ENCODE peak calls at places on chromosomes 5 and 9, in nine cellular contexts. T, Q, G, V, H, D, F, U and X are unnamed samples.

GRCh38 chr5:5145651-5146529 is 5.8 kb downstream of the ADAMTS16 start:
- DNase-seq in U (no peak), V (no peak), H (peak), F (no peak), Q (no peak), T (no peak), G (peak), D (no peak), X (no peak)

GRCh38 chr5:169626779-169627178 is 10.3 kb upstream of the DOCK2 start:
- DNase-seq in H (peak), T (peak), Q (no peak), D (no peak), G (peak), F (no peak), V (peak), U (no peak), X (no peak)

GRCh38 chr9:114033397-114034103 is 44.5 kb downstream of the AMBP start:
- DNase-seq in G (peak), U (no peak), F (no peak), V (no peak), Q (peak), D (no peak), T (no peak), H (peak), X (no peak)

GRCh38 chr9:2780846-2781245 is 63.0 kb downstream of the PUM3 start:
- DNase-seq in V (no peak), U (no peak), Q (no peak), F (no peak), G (no peak), D (no peak), H (peak), T (no peak), X (no peak)

GRCh38 chr5:149217802-149218153 is 53.9 kb upstream of the AFAP1L1 start:
- DNase-seq in Q (no peak), V (no peak), F (no peak), U (no peak), H (peak), G (no peak), T (no peak), D (no peak), X (no peak)

GRCh38 chr5:92641031-92641962 is 939.7 kb downstream of the NR2F1-AS1 start:
- DNase-seq in U (no peak), H (peak), V (peak), F (no peak), G (peak), T (peak), Q (no peak), D (peak), X (no peak)

GRCh38 chr9:130837002-130837511 is 2.0 kb downstream of the ABL1 start:
- DNase-seq in G (no peak), H (peak), V (peak), D (no peak), F (no peak), T (peak), Q (no peak), U (no peak), X (no peak)

GRCh38 chr5:149466457-149466972 is 84.7 kb downstream of the CSNK1A1 start:
- DNase-seq in V (no peak), U (no peak), H (peak), D (no peak), F (no peak), T (no peak), Q (no peak), G (no peak), X (no peak)